ENCODE peak calls at places on chromosomes 12 and 14, in ten cellular contexts. C, R, A, V, E, F, D, H, T and U are unnamed samples.

GRCh38 chr12:45655186-45655585 is 74.3 kb upstream of the ARID2 start:
- DNase-seq in C (peak; percentile 22), R (peak; percentile 19), A (no peak), V (no peak), E (peak; percentile 15), F (peak; percentile 36), D (no peak), H (no peak), T (peak; percentile 26), U (no peak)

GRCh38 chr14:52703225-52703624 is 3.8 kb upstream of the PSMC6 start:
- DNase-seq in C (no peak), R (no peak), A (no peak), V (no peak), E (peak; percentile 54), F (no peak), D (no peak), H (no peak), T (peak; percentile 47), U (no peak)

GRCh38 chr12:124567035-124567672 is at the start of gene NCOR2:
- DNase-seq in C (peak; percentile 12), R (peak; percentile 37), A (no peak), V (no peak), E (no peak), F (peak; percentile 44), D (peak; percentile 31), H (no peak), T (peak; percentile 23), U (peak; percentile 80)

GRCh38 chr12:99063182-99063581 is 418.1 kb downstream of the APAF1 start:
- DNase-seq in C (no peak), R (no peak), A (no peak), V (no peak), E (no peak), F (no peak), D (no peak), H (no peak), T (no peak), U (no peak)

GRCh38 chr14:79584679-79585078 is 626.6 kb downstream of the DIO2 start:
- DNase-seq in C (no peak), R (no peak), A (no peak), V (no peak), E (no peak), F (no peak), D (no peak), H (no peak), T (no peak), U (no peak)

GRCh38 chr12:105418821-105419291 is 88.4 kb downstream of the C12orf75 start:
- DNase-seq in C (no peak), R (no peak), A (no peak), V (no peak), E (no peak), F (no peak), D (no peak), H (no peak), T (no peak), U (peak; percentile 57)

GRCh38 chr14:60266021-60266937 is 17.3 kb downstream of the PPM1A start:
- DNase-seq in C (no peak), R (peak; percentile 47), A (no peak), V (peak; percentile 31), E (no peak), F (no peak), D (no peak), H (no peak), T (no peak), U (no peak)

GRCh38 chr12:93621986-93622385 is 49.5 kb downstream of the SOCS2 start:
- DNase-seq in C (no peak), R (no peak), A (no peak), V (no peak), E (no peak), F (no peak), D (no peak), H (no peak), T (no peak), U (no peak)

GRCh38 chr14:93857081-93857480 is 68.8 kb upstream of the PRIMA1 start:
- DNase-seq in C (no peak), R (no peak), A (no peak), V (no peak), E (no peak), F (no peak), D (no peak), H (no peak), T (no peak), U (no peak)

GRCh38 chr12:52187206-52187605 is 4.6 kb downstream of the KRT80 start:
- DNase-seq in C (no peak), R (no peak), A (no peak), V (no peak), E (no peak), F (no peak), D (no peak), H (no peak), T (no peak), U (no peak)

GRCh38 chr12:5511644-5512584 is 80.0 kb downstream of the NTF3 start:
- DNase-seq in C (no peak), R (peak; percentile 17), A (no peak), V (peak; percentile 14), E (peak; percentile 34), F (no peak), D (no peak), H (no peak), T (peak; percentile 2), U (peak; percentile 73)

GRCh38 chr12:89566615-89567014 is 40.8 kb upstream of the POC1B start:
- DNase-seq in C (no peak), R (no peak), A (no peak), V (no peak), E (no peak), F (no peak), D (no peak), H (no peak), T (no peak), U (no peak)

GRCh38 chr14:102086346-102086971 is 385 bp downstream of the HSP90AA1 start:
- DNase-seq in C (peak; percentile 17), R (peak; percentile 42), A (peak; percentile 37), V (peak; percentile 47), E (peak; percentile 60), F (peak; percentile 64), D (peak; percentile 20), H (no peak), T (peak; percentile 18), U (no peak)

GRCh38 chr14:95486875-95487668 is 29.4 kb downstream of the SYNE3 start:
- DNase-seq in C (no peak), R (no peak), A (no peak), V (no peak), E (peak; percentile 62), F (no peak), D (no peak), H (peak; percentile 21), T (peak; percentile 68), U (no peak)

GRCh38 chr12:65875635-65876034 is 51.4 kb downstream of the HMGA2 start:
- DNase-seq in C (no peak), R (no peak), A (no peak), V (no peak), E (no peak), F (no peak), D (no peak), H (no peak), T (no peak), U (no peak)

GRCh38 chr12:116714175-116714574 is 23.7 kb downstream of the SPRING1 start:
- DNase-seq in C (no peak), R (no peak), A (no peak), V (no peak), E (no peak), F (no peak), D (no peak), H (no peak), T (no peak), U (no peak)

GRCh38 chr12:124694846-124695497 is 127.6 kb upstream of the NCOR2 start:
- DNase-seq in C (no peak), R (no peak), A (no peak), V (peak; percentile 63), E (no peak), F (no peak), D (no peak), H (no peak), T (no peak), U (no peak)

GRCh38 chr14:96273629-96274028 is 17.6 kb downstream of the BDKRB1 start:
- DNase-seq in C (no peak), R (no peak), A (no peak), V (no peak), E (no peak), F (no peak), D (no peak), H (no peak), T (no peak), U (no peak)

GRCh38 chr14:89425931-89426330 is 8.9 kb upstream of the FOXN3 start:
- DNase-seq in C (no peak), R (no peak), A (no peak), V (no peak), E (peak; percentile 33), F (no peak), D (no peak), H (no peak), T (no peak), U (no peak)

GRCh38 chr14:29814153-29815057 is 113.2 kb downstream of the PRKD1 start:
- DNase-seq in C (peak; percentile 94), R (no peak), A (peak; percentile 60), V (no peak), E (peak; percentile 10), F (no peak), D (no peak), H (peak; percentile 69), T (no peak), U (no peak)

GRCh38 chr12:117235261-117235660 is 45.0 kb upstream of the FBXO21 start:
- DNase-seq in C (no peak), R (no peak), A (no peak), V (no peak), E (no peak), F (no peak), D (no peak), H (no peak), T (no peak), U (no peak)

GRCh38 chr12:94073441-94074051 is 74.8 kb upstream of the PLXNC1 start:
- DNase-seq in C (no peak), R (no peak), A (no peak), V (no peak), E (no peak), F (no peak), D (no peak), H (no peak), T (no peak), U (no peak)